ENCODE peak calls at places on chromosomes 3 and 15, in four cellular contexts. One of them, this sample, is unnamed.

GRCh38 chr3:102206506-102207145 is 228.2 kb upstream of the ZPLD1 start:
- DNase-seq in AG04450: peak; percentile 30
- DNase-seq in GM06990: no peak
- DNase-seq in GM12865: no peak
- DNase-seq in this sample: peak; percentile 97

GRCh38 chr15:67135494-67135893 is 70.1 kb downstream of the SMAD3 start:
- DNase-seq in AG04450: peak; percentile 82
- DNase-seq in GM06990: no peak
- DNase-seq in GM12865: no peak
- DNase-seq in this sample: peak; percentile 40

GRCh38 chr3:165206454-165207266 is 10.5 kb upstream of the SLITRK3 start:
- DNase-seq in AG04450: peak; percentile 16
- DNase-seq in GM06990: peak; percentile 47
- DNase-seq in GM12865: peak; percentile 76
- DNase-seq in this sample: peak; percentile 81

GRCh38 chr3:179100652-179101051 is 29.0 kb upstream of the ZMAT3 start:
- DNase-seq in AG04450: no peak
- DNase-seq in GM06990: no peak
- DNase-seq in GM12865: no peak
- DNase-seq in this sample: no peak

GRCh38 chr3:42735021-42735420 is 32.4 kb upstream of the HHATL start:
- DNase-seq in AG04450: no peak
- DNase-seq in GM06990: no peak
- DNase-seq in GM12865: no peak
- DNase-seq in this sample: peak; percentile 74

GRCh38 chr15:72820278-72820677 is 36.7 kb upstream of the ADPGK start:
- DNase-seq in AG04450: no peak
- DNase-seq in GM06990: no peak
- DNase-seq in GM12865: no peak
- DNase-seq in this sample: no peak

GRCh38 chr15:74506515-74506840 is 34.5 kb upstream of the ARID3B start:
- DNase-seq in AG04450: no peak
- DNase-seq in GM06990: no peak
- DNase-seq in GM12865: no peak
- DNase-seq in this sample: no peak

GRCh38 chr3:56812749-56813655 is 11.3 kb upstream of the ARHGEF3 start:
- DNase-seq in AG04450: no peak
- DNase-seq in GM06990: no peak
- DNase-seq in GM12865: no peak
- DNase-seq in this sample: no peak

GRCh38 chr3:144221771-144222170 is 250.1 kb downstream of the DIPK2A start:
- DNase-seq in AG04450: no peak
- DNase-seq in GM06990: no peak
- DNase-seq in GM12865: no peak
- DNase-seq in this sample: peak; percentile 80

GRCh38 chr3:14329116-14329830 is 73.1 kb upstream of the SLC6A6 start:
- DNase-seq in AG04450: no peak
- DNase-seq in GM06990: no peak
- DNase-seq in GM12865: no peak
- DNase-seq in this sample: no peak

GRCh38 chr15:64247906-64248541 is 85.2 kb upstream of the PPIB start:
- DNase-seq in AG04450: peak; percentile 60
- DNase-seq in GM06990: peak; percentile 63
- DNase-seq in GM12865: peak; percentile 69
- DNase-seq in this sample: peak; percentile 2

GRCh38 chr15:61830536-61831330 is 229.5 kb downstream of the VPS13C start:
- DNase-seq in AG04450: no peak
- DNase-seq in GM06990: no peak
- DNase-seq in GM12865: no peak
- DNase-seq in this sample: no peak

GRCh38 chr3:195259146-195259563 is 11.8 kb downstream of the XXYLT1 start:
- DNase-seq in AG04450: no peak
- DNase-seq in GM06990: no peak
- DNase-seq in GM12865: no peak
- DNase-seq in this sample: no peak

GRCh38 chr3:49801160-49801559 is 1.5 kb upstream of the CDHR4 start:
- DNase-seq in AG04450: no peak
- DNase-seq in GM06990: no peak
- DNase-seq in GM12865: no peak
- DNase-seq in this sample: no peak

GRCh38 chr3:46296826-46297225 is 54.6 kb downstream of the CCR3 start:
- DNase-seq in AG04450: no peak
- DNase-seq in GM06990: no peak
- DNase-seq in GM12865: no peak
- DNase-seq in this sample: no peak

GRCh38 chr3:177220136-177220974 is 23.1 kb upstream of the TBL1XR1 start:
- DNase-seq in AG04450: no peak
- DNase-seq in GM06990: no peak
- DNase-seq in GM12865: no peak
- DNase-seq in this sample: no peak

GRCh38 chr15:48592221-48592731 is 53.2 kb downstream of the FBN1 start:
- DNase-seq in AG04450: peak; percentile 79
- DNase-seq in GM06990: no peak
- DNase-seq in GM12865: no peak
- DNase-seq in this sample: no peak

GRCh38 chr3:36114353-36114752 is 266.0 kb upstream of the STAC start:
- DNase-seq in AG04450: no peak
- DNase-seq in GM06990: no peak
- DNase-seq in GM12865: no peak
- DNase-seq in this sample: no peak

GRCh38 chr3:49004352-49005297 is 2.6 kb upstream of the WDR6 start:
- DNase-seq in AG04450: no peak
- DNase-seq in GM06990: no peak
- DNase-seq in GM12865: no peak
- DNase-seq in this sample: peak; percentile 56

DNA sequence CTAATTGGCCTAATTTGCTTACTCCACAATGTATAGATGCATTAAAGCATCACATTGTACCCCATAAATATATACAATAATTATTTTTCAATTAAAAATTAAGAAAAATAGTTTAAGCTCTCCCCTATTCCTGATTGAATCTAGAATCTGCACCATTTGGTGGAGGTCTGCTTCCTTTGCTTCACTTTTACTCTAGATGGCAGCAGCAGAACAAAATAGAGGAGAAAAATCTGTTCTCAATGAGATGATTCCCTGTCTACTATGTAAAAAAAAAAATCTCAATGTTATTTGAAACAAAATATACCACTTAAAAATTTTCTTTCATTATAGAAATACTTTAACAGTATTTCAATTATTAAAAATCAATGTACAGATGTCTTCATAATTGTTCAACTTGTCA is 109.6 kb upstream of the FXR1 start:
- DNase-seq in AG04450: no peak
- DNase-seq in GM06990: no peak
- DNase-seq in GM12865: peak; percentile 10
- DNase-seq in this sample: no peak
- TF ChIP-seq CTCF in AG04450: peak; percentile 62
- TF ChIP-seq CTCF in GM06990: peak; percentile 45
- TF ChIP-seq CTCF in GM12865: peak; percentile 32
- TF ChIP-seq CTCF in this sample: no peak

GRCh38 chr3:71724584-71725278 is 471 bp downstream of the EIF4E3 start:
- DNase-seq in AG04450: no peak
- DNase-seq in GM06990: peak; percentile 29
- DNase-seq in GM12865: peak; percentile 15
- DNase-seq in this sample: peak; percentile 54

GRCh38 chr3:71722693-71723092 is 2.5 kb downstream of the EIF4E3 start:
- DNase-seq in AG04450: no peak
- DNase-seq in GM06990: no peak
- DNase-seq in GM12865: no peak
- DNase-seq in this sample: no peak

GRCh38 chr3:71725279-71725991 is at the start of gene EIF4E3:
- DNase-seq in AG04450: no peak
- DNase-seq in GM06990: no peak
- DNase-seq in GM12865: no peak
- DNase-seq in this sample: peak; percentile 50

GRCh38 chr3:71723452-71724170 is 1.6 kb downstream of the EIF4E3 start:
- DNase-seq in AG04450: no peak
- DNase-seq in GM06990: no peak
- DNase-seq in GM12865: peak; percentile 21
- DNase-seq in this sample: no peak

GRCh38 chr3:71724171-71724453 is 1.1 kb downstream of the EIF4E3 start:
- DNase-seq in AG04450: no peak
- DNase-seq in GM06990: no peak
- DNase-seq in GM12865: no peak
- DNase-seq in this sample: no peak
- H3K4me3 ChIP-seq in AG04450: peak overlapping the region; percentile 72
- H3K4me3 ChIP-seq in GM06990: peak overlapping the region; percentile 57
- H3K4me3 ChIP-seq in GM12865: no peak overlapping the region
- H3K4me3 ChIP-seq in this sample: peak overlapping the region; percentile 52

GRCh38 chr15:25188051-25188450 is 233.3 kb downstream of the SNRPN start:
- DNase-seq in AG04450: no peak
- DNase-seq in GM06990: no peak
- DNase-seq in GM12865: no peak
- DNase-seq in this sample: no peak

GRCh38 chr15:25188551-25189101 is 233.8 kb downstream of the SNRPN start:
- DNase-seq in AG04450: no peak
- DNase-seq in GM06990: no peak
- DNase-seq in GM12865: no peak
- DNase-seq in this sample: no peak

GRCh38 chr15:25186411-25186810 is 231.6 kb downstream of the SNRPN start:
- DNase-seq in AG04450: no peak
- DNase-seq in GM06990: no peak
- DNase-seq in GM12865: no peak
- DNase-seq in this sample: no peak

GRCh38 chr15:25185791-25186190 is 231.0 kb downstream of the SNRPN start:
- DNase-seq in AG04450: no peak
- DNase-seq in GM06990: no peak
- DNase-seq in GM12865: no peak
- DNase-seq in this sample: no peak

GRCh38 chr15:25186906-25187645 is 232.3 kb downstream of the SNRPN start:
- DNase-seq in AG04450: no peak
- DNase-seq in GM06990: no peak
- DNase-seq in GM12865: no peak
- DNase-seq in this sample: no peak
- TF ChIP-seq CTCF in AG04450: no peak
- TF ChIP-seq CTCF in GM06990: no peak
- TF ChIP-seq CTCF in GM12865: no peak
- TF ChIP-seq CTCF in this sample: no peak

GRCh38 chr15:80946576-80946975 is 43.0 kb downstream of the MESD start:
- DNase-seq in AG04450: no peak
- DNase-seq in GM06990: no peak
- DNase-seq in GM12865: no peak
- DNase-seq in this sample: no peak

GRCh38 chr15:80950291-80951078 is 39.1 kb downstream of the MESD start:
- DNase-seq in AG04450: no peak
- DNase-seq in GM06990: no peak
- DNase-seq in GM12865: no peak
- DNase-seq in this sample: no peak

GRCh38 chr15:80949756-80950155 is 39.9 kb downstream of the MESD start:
- DNase-seq in AG04450: no peak
- DNase-seq in GM06990: no peak
- DNase-seq in GM12865: no peak
- DNase-seq in this sample: no peak

GRCh38 chr15:80945605-80946004 is 44.0 kb downstream of the MESD start:
- DNase-seq in AG04450: no peak
- DNase-seq in GM06990: no peak
- DNase-seq in GM12865: no peak
- DNase-seq in this sample: no peak

GRCh38 chr15:80948651-80949292 is 40.8 kb downstream of the MESD start:
- DNase-seq in AG04450: no peak
- DNase-seq in GM06990: no peak
- DNase-seq in GM12865: no peak
- DNase-seq in this sample: no peak
- H3K4me3 ChIP-seq in AG04450: no peak overlapping the region
- H3K4me3 ChIP-seq in GM06990: no peak overlapping the region
- H3K4me3 ChIP-seq in GM12865: no peak overlapping the region
- H3K4me3 ChIP-seq in this sample: no peak overlapping the region

DNA sequence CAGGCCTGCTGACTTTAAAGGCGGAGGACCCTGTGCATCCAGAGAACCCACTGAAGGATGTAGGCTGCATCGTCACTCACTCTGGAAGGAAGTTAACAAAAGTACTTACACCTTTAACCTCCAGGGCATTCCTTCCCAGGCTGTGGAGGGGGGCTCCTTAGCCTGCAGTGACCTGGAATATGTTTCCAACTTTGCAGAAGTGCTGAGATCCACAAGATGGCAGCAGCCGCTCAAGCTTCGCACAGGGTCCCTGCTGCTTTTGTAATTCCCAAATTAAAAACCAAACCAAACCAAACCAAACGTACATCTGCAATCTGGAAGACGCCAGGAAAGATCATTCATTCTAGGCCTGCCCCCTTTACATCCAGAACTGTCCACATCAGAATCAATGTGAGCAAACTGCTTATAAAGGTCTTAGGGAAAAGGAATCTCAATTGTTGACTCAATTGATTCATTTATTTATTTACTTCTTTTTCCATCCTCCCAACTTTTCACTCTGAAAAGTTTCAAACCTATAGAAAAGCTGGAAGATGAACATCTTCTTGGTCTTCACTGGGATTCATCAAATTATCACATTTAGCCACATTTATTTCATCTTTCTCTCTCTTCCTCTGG is 70.5 kb upstream of the KLHL25 start:
- DNase-seq in AG04450: no peak
- DNase-seq in GM06990: no peak
- DNase-seq in GM12865: peak; percentile 37
- DNase-seq in this sample: peak; percentile 10
- TF ChIP-seq CTCF in AG04450: peak; percentile 70
- TF ChIP-seq CTCF in GM06990: peak; percentile 76
- TF ChIP-seq CTCF in GM12865: peak; percentile 56
- TF ChIP-seq CTCF in this sample: no peak

DNA sequence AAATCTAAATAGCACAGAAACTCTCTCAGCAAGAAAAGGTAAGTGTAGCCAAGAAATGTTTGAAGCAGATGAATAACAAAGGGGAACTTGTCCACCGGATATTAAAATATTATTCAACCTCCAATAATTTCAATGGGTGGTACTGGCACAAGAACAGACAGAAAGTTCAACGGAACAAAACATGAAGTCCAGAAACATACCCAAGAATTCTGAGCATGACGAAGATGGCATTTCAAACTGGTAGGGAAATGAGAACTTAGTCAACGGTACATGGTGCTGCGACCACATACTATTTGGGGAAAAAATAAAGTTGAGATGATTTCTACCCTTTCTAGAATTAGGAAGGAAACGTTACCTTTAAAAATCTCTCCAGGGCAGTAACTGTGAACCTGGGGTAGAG is 5.5 kb downstream of the CHSY1 start:
- DNase-seq in AG04450: no peak
- DNase-seq in GM06990: no peak
- DNase-seq in GM12865: no peak
- DNase-seq in this sample: no peak
- H3K4me3 ChIP-seq in AG04450: no peak overlapping the region
- H3K4me3 ChIP-seq in GM06990: no peak overlapping the region
- H3K4me3 ChIP-seq in GM12865: no peak overlapping the region
- H3K4me3 ChIP-seq in this sample: no peak overlapping the region

GRCh38 chr3:66500575-66501482 is at the start of gene LRIG1:
- DNase-seq in AG04450: peak; percentile 97
- DNase-seq in GM06990: peak; percentile 95
- DNase-seq in GM12865: peak; percentile 99
- DNase-seq in this sample: peak; percentile 100
- TF ChIP-seq CTCF in AG04450: no peak
- TF ChIP-seq CTCF in GM06990: no peak
- TF ChIP-seq CTCF in GM12865: no peak
- TF ChIP-seq CTCF in this sample: peak; percentile 58

DNA sequence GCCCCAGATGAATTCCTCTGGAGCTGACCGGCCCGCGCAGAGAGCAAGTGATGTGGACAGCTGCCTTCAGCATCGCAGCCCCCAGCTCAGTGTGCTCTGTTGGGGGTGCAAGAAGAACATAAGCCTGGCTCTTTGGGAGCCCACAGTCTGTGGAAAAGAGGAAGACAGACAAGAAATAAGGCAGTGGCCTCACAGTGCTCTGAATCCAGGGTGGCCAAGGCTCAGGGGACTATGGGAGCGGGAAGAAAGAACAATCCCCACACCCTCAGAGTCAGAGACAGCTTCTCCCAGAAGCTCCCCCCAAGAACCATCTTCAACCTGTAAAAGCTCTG is 277 bp upstream of the HDDC3 start:
- DNase-seq in AG04450: no peak
- DNase-seq in GM06990: no peak
- DNase-seq in GM12865: no peak
- DNase-seq in this sample: no peak
- H3K4me3 ChIP-seq in AG04450: peak overlapping the region; percentile 17
- H3K4me3 ChIP-seq in GM06990: no peak overlapping the region
- H3K4me3 ChIP-seq in GM12865: no peak overlapping the region
- H3K4me3 ChIP-seq in this sample: no peak overlapping the region

This sample was measured in thyroid gland.